ENCODE peak calls at places on chromosomes 7 and 10, in four cellular contexts. H is WERI-Rb-1, N is pancreas, M is left ventricle myocardium inferior. X is an unnamed sample.
A peak's percentile ranks its signal among the peaks of the same experiment; 100 is the strongest.

GRCh38 chr7:139505563-139505962 is 17.9 kb upstream of the CLEC2L start:
- DNase-seq in H (peak; percentile 66), N (no peak), M (no peak), X (no peak)

GRCh38 chr7:102860351-102860811 is 52.4 kb upstream of the LRRC17 start:
- DNase-seq in H (no peak), N (no peak), M (no peak), X (no peak)

GRCh38 chr10:104281694-104282093 is 12.7 kb downstream of the GSTO2 start:
- DNase-seq in H (no peak), N (no peak), M (no peak), X (no peak)

GRCh38 chr7:71835056-71835455 is 577.1 kb downstream of the CALN1 start:
- DNase-seq in H (no peak), N (no peak), M (no peak), X (no peak)

GRCh38 chr10:12547301-12547771 is 198.0 kb downstream of the CAMK1D start:
- DNase-seq in H (no peak), N (no peak), M (no peak), X (no peak)

GRCh38 chr10:8700689-8701088 is 646.2 kb downstream of the GATA3 start:
- DNase-seq in H (no peak), N (no peak), M (no peak), X (no peak)

GRCh38 chr7:192035-192649 is at the start of gene FAM20C:
- DNase-seq in H (peak; percentile 54), N (peak; percentile 80), M (peak; percentile 89), X (peak; percentile 98)

GRCh38 chr7:158010956-158011698 is 576.5 kb downstream of the PTPRN2 start:
- DNase-seq in H (no peak), N (no peak), M (no peak), X (no peak)

GRCh38 chr7:70570961-70571360 is 561.0 kb upstream of the GALNT17 start:
- DNase-seq in H (no peak), N (no peak), M (no peak), X (no peak)

GRCh38 chr10:9789996-9790395 is 1227.7 kb upstream of the CELF2 start:
- DNase-seq in H (no peak), N (no peak), M (no peak), X (no peak)

GRCh38 chr7:155874411-155874810 is 62.1 kb upstream of the SHH start:
- DNase-seq in H (no peak), N (no peak), M (no peak), X (no peak)

GRCh38 chr10:80509403-80510161 is 28.1 kb upstream of the SH2D4B start:
- DNase-seq in H (no peak), N (no peak), M (peak; percentile 43), X (peak; percentile 56)

GRCh38 chr7:87128883-87129282 is 23.4 kb upstream of the DMTF1 start:
- DNase-seq in H (peak; percentile 13), N (no peak), M (no peak), X (no peak)

GRCh38 chr7:157825325-157825724 is 488.5 kb downstream of the DNAJB6 start:
- DNase-seq in H (no peak), N (no peak), M (no peak), X (no peak)

GRCh38 chr7:128889121-128889520 is 21.4 kb downstream of the KCP start:
- DNase-seq in H (no peak), N (no peak), M (no peak), X (no peak)

GRCh38 chr10:66931949-66932343 is 6.1 kb downstream of the LRRTM3 start:
- DNase-seq in H (no peak), N (no peak), M (no peak), X (no peak)

GRCh38 chr10:110311357-110311949 is 6.7 kb upstream of the SMNDC1 start:
- DNase-seq in H (peak; percentile 66), N (peak; percentile 32), M (no peak), X (no peak)

GRCh38 chr7:94395141-94396041 is 696 bp downstream of the COL1A2 start:
- DNase-seq in H (peak; percentile 67), N (peak; percentile 30), M (no peak), X (no peak)

GRCh38 chr7:26617066-26617465 is 247.3 kb downstream of the SKAP2 start:
- DNase-seq in H (no peak), N (no peak), M (no peak), X (no peak)

GRCh38 chr10:97792058-97792721 is 20.4 kb upstream of the SFRP5 start:
- DNase-seq in H (peak; percentile 82), N (peak; percentile 90), M (peak; percentile 48), X (peak; percentile 70)

GRCh38 chr7:102431617-102432298 is 1.6 kb upstream of the ORAI2 start:
- DNase-seq in H (peak; percentile 53), N (no peak), M (no peak), X (peak; percentile 46)

GRCh38 chr10:101214446-101215396 is 14.5 kb downstream of the LBX1 start:
- DNase-seq in H (peak; percentile 87), N (peak; percentile 32), M (peak; percentile 59), X (peak; percentile 50)

GRCh38 chr10:103612462-103613365 is 119.2 kb downstream of the NEURL1 start:
- DNase-seq in H (no peak), N (no peak), M (no peak), X (peak; percentile 40)

GRCh38 chr10:94397549-94398370 is 4.6 kb upstream of the TBC1D12 start:
- DNase-seq in H (no peak), N (no peak), M (no peak), X (no peak)

GRCh38 chr10:20949967-20950366 is 52.9 kb upstream of the NEBL start:
- DNase-seq in H (peak; percentile 8), N (no peak), M (no peak), X (no peak)

GRCh38 chr10:70756710-70757360 is 28.3 kb downstream of the TBATA start:
- DNase-seq in H (no peak), N (no peak), M (no peak), X (no peak)

GRCh38 chr10:117747636-117748035 is 205.1 kb downstream of the EMX2 start:
- DNase-seq in H (no peak), N (no peak), M (no peak), X (no peak)

GRCh38 chr7:26860361-26860760 is 4.0 kb downstream of the SKAP2 start:
- DNase-seq in H (peak; percentile 18), N (no peak), M (no peak), X (no peak)

GRCh38 chr7:18861514-18861913 is 255.9 kb downstream of the TWIST1 start:
- DNase-seq in H (no peak), N (no peak), M (no peak), X (no peak)

GRCh38 chr10:100537475-100537874 is 1.7 kb downstream of the HIF1AN start:
- DNase-seq in H (no peak), N (no peak), M (no peak), X (no peak)

GRCh38 chr10:83539528-83540308 is 599.6 kb upstream of the GHITM start:
- DNase-seq in H (peak; percentile 35), N (peak; percentile 16), M (peak; percentile 83), X (no peak)

GRCh38 chr10:112286837-112287818 is 3.9 kb downstream of the TECTB start:
- DNase-seq in H (no peak), N (no peak), M (no peak), X (no peak)

GRCh38 chr10:93074137-93074596 is 474 bp downstream of the CYP26A1 start:
- DNase-seq in H (peak; percentile 34), N (no peak), M (no peak), X (no peak)
- H3K27me3 ChIP-seq in H (peaks cover 70% of the 10 kb centered on the region), N (peaks cover 26% of the 10 kb centered on the region), M (peaks cover 98% of the 10 kb centered on the region), X (peaks cover 16% of the 10 kb centered on the region)

GRCh38 chr10:43173120-43173519 is 34.9 kb downstream of the CSGALNACT2 start:
- DNase-seq in H (no peak), N (no peak), M (no peak), X (no peak)

GRCh38 chr10:43174969-43175368 is 36.7 kb downstream of the CSGALNACT2 start:
- DNase-seq in H (no peak), N (no peak), M (no peak), X (no peak)

GRCh38 chr10:43176271-43176670 is 38.0 kb downstream of the CSGALNACT2 start:
- DNase-seq in H (no peak), N (no peak), M (no peak), X (no peak)

GRCh38 chr10:43170491-43170890 is 32.2 kb downstream of the CSGALNACT2 start:
- DNase-seq in H (no peak), N (no peak), M (no peak), X (no peak)

DNA sequence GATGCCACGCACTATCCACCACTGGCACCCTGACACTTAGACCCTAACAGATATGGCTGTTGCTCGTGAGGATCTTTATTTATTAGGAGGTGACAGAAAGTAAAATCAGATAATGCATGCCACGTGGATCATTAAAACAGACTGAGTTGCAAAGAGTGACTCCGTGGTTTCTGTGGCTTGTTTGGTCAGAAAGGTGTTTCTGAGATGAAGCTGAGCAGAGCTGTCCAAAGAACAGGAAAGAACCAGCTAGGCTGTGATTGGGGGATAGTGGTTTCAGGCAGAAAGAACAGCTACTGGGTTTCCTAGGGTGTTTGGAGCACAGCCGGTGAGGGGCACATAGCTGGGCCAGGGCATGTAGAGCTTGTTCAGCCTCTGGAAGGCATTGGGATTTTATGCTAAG is 34.4 kb downstream of the CSGALNACT2 start:
- DNase-seq in H (no peak), N (no peak), M (no peak), X (no peak)
- H3K36me3 ChIP-seq in H (peaks cover 9% of the 10 kb centered on the region), N (peaks cover 7% of the 10 kb centered on the region), M (peaks cover 51% of the 10 kb centered on the region), X (peaks cover 10% of the 10 kb centered on the region)

DNA sequence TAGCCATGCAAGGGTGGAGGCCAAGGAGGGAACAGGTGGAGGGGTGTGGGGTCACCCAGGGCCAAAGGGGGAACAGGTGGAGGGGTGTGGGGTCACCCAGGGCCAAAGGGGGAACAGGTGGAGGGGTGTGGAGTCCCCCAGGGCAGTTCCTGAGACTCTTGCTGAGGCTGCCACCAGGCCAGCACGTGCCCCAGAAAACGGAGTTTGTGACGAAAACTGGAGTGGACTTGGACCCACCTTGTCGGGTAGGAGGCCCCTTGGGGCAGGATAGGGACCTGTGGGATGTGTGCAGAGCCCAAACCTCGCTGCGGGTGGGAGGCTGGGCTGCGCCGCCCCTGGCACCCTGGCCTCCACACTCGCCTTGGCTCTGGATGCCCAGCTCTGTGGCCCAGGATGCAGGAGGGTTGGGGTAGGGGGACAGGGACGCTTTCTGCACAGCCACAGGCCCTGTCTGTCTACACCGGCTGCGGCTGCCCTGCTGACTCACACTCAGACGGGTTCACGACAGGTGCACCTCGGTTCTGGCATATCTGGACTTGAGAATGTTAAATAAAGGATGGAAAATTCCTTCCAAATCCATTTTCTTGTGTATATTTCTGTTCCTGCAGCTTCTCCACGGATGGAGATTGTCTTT is 562 bp upstream of the ADGRA1 start:
- DNase-seq in H (no peak), N (no peak), M (no peak), X (peak; percentile 64)
- H3K27me3 ChIP-seq in H (peaks cover 9% of the 10 kb centered on the region), N (peaks cover 23% of the 10 kb centered on the region), M (peaks cover 100% of the 10 kb centered on the region), X (no peaks in the 10 kb centered on the region)

DNA sequence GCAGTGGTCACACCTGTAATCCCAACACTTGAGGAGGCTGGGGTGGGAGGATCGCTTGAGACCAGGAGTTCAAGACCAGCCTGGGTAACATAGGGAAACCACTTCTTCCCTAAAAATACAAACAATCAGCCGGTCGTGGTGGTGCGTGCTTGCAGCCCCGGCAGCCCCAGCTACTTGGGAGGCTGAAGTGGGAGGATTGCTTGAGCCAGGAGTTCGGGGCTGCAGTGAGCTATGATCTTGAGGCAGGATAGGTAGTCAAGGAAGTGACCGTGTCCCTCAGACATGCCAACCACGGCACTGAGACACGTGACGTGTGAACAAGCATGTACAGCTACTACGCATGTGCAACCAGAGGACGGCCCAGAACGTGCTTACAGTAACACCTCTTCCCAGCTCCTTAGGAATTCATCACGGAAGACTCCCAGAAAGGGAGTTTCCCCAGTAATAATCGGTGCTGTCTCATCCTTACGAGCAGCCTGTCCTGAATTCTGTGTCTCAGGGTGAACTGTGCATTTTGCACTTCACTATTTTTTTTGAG is 5.3 kb downstream of the GUSB start:
- DNase-seq in H (no peak), N (no peak), M (no peak), X (no peak)
- H3K36me3 ChIP-seq in H (peaks cover 86% of the 10 kb centered on the region), N (peaks cover 26% of the 10 kb centered on the region), M (peaks cover 78% of the 10 kb centered on the region), X (peaks cover 20% of the 10 kb centered on the region)

GRCh38 chr7:5827755-5828154 is 46.3 kb upstream of the RNF216 start:
- DNase-seq in H (peak; percentile 55), N (no peak), M (no peak), X (peak; percentile 25)
- H3K27me3 ChIP-seq in H (no peaks in the 10 kb centered on the region), N (no peaks in the 10 kb centered on the region), M (no peaks in the 10 kb centered on the region), X (no peaks in the 10 kb centered on the region)